ENCODE peak calls at places on chromosomes 12 and 14, in seven cellular contexts. One of them, this sample, is unnamed.

GRCh38 chr12:25829192-25829591 is 129.3 kb upstream of the RASSF8 start:
- DNase-seq in endothelial cell: no peak
- DNase-seq in RWPE2: no peak
- DNase-seq in epithelial cell of esophagus: peak
- DNase-seq in heart right ventricle: no peak
- DNase-seq in fibroblast of pulmonary artery: peak
- DNase-seq in foreskin fibroblast: peak
- DNase-seq in this sample: peak

GRCh38 chr12:113842699-113843098 is 123.4 kb downstream of the RBM19 start:
- DNase-seq in endothelial cell: no peak
- DNase-seq in RWPE2: no peak
- DNase-seq in epithelial cell of esophagus: no peak
- DNase-seq in heart right ventricle: no peak
- DNase-seq in fibroblast of pulmonary artery: no peak
- DNase-seq in foreskin fibroblast: no peak
- DNase-seq in this sample: no peak

GRCh38 chr12:93572712-93573551 is 457 bp downstream of the SOCS2 start:
- DNase-seq in endothelial cell: peak
- DNase-seq in RWPE2: peak
- DNase-seq in epithelial cell of esophagus: peak
- DNase-seq in heart right ventricle: peak
- DNase-seq in fibroblast of pulmonary artery: peak
- DNase-seq in foreskin fibroblast: peak
- DNase-seq in this sample: no peak

GRCh38 chr12:132168311-132169031 is 24.2 kb downstream of the NOC4L start:
- DNase-seq in endothelial cell: no peak
- DNase-seq in RWPE2: peak
- DNase-seq in epithelial cell of esophagus: no peak
- DNase-seq in heart right ventricle: peak
- DNase-seq in fibroblast of pulmonary artery: no peak
- DNase-seq in foreskin fibroblast: no peak
- DNase-seq in this sample: no peak

GRCh38 chr12:19739195-19739776 is 300.0 kb downstream of the AEBP2 start:
- DNase-seq in endothelial cell: peak
- DNase-seq in RWPE2: no peak
- DNase-seq in epithelial cell of esophagus: peak
- DNase-seq in heart right ventricle: no peak
- DNase-seq in fibroblast of pulmonary artery: peak
- DNase-seq in foreskin fibroblast: peak
- DNase-seq in this sample: peak

GRCh38 chr14:105393151-105393550 is 5.2 kb upstream of the TEX22 start:
- DNase-seq in endothelial cell: no peak
- DNase-seq in RWPE2: peak
- DNase-seq in epithelial cell of esophagus: no peak
- DNase-seq in heart right ventricle: no peak
- DNase-seq in fibroblast of pulmonary artery: no peak
- DNase-seq in foreskin fibroblast: no peak
- DNase-seq in this sample: no peak

GRCh38 chr14:55901281-55901680 is 216.9 kb upstream of the PELI2 start:
- DNase-seq in endothelial cell: no peak
- DNase-seq in RWPE2: no peak
- DNase-seq in epithelial cell of esophagus: no peak
- DNase-seq in heart right ventricle: no peak
- DNase-seq in fibroblast of pulmonary artery: no peak
- DNase-seq in foreskin fibroblast: no peak
- DNase-seq in this sample: no peak

GRCh38 chr12:129393357-129393937 is 510.4 kb downstream of the TMEM132D start:
- DNase-seq in endothelial cell: no peak
- DNase-seq in RWPE2: no peak
- DNase-seq in epithelial cell of esophagus: no peak
- DNase-seq in heart right ventricle: no peak
- DNase-seq in fibroblast of pulmonary artery: no peak
- DNase-seq in foreskin fibroblast: no peak
- DNase-seq in this sample: no peak

GRCh38 chr14:69749956-69750355 is 17.0 kb upstream of the SRSF5 start:
- DNase-seq in endothelial cell: no peak
- DNase-seq in RWPE2: no peak
- DNase-seq in epithelial cell of esophagus: no peak
- DNase-seq in heart right ventricle: no peak
- DNase-seq in fibroblast of pulmonary artery: no peak
- DNase-seq in foreskin fibroblast: no peak
- DNase-seq in this sample: no peak

GRCh38 chr12:132423251-132424117 is 66.5 kb upstream of the FBRSL1 start:
- DNase-seq in endothelial cell: no peak
- DNase-seq in RWPE2: no peak
- DNase-seq in epithelial cell of esophagus: no peak
- DNase-seq in heart right ventricle: no peak
- DNase-seq in fibroblast of pulmonary artery: no peak
- DNase-seq in foreskin fibroblast: no peak
- DNase-seq in this sample: peak

GRCh38 chr14:69610859-69611263 is 535 bp upstream of the SUSD6 start:
- DNase-seq in endothelial cell: no peak
- DNase-seq in RWPE2: no peak
- DNase-seq in epithelial cell of esophagus: no peak
- DNase-seq in heart right ventricle: no peak
- DNase-seq in fibroblast of pulmonary artery: peak
- DNase-seq in foreskin fibroblast: peak
- DNase-seq in this sample: peak

GRCh38 chr12:107929436-107929835 is 154.9 kb downstream of the ASCL4 start:
- DNase-seq in endothelial cell: no peak
- DNase-seq in RWPE2: no peak
- DNase-seq in epithelial cell of esophagus: peak
- DNase-seq in heart right ventricle: no peak
- DNase-seq in fibroblast of pulmonary artery: peak
- DNase-seq in foreskin fibroblast: no peak
- DNase-seq in this sample: peak

GRCh38 chr12:57887631-57888406 is 41.3 kb upstream of the CTDSP2 start:
- DNase-seq in endothelial cell: no peak
- DNase-seq in RWPE2: no peak
- DNase-seq in epithelial cell of esophagus: peak
- DNase-seq in heart right ventricle: no peak
- DNase-seq in fibroblast of pulmonary artery: peak
- DNase-seq in foreskin fibroblast: peak
- DNase-seq in this sample: peak

GRCh38 chr12:119512772-119513497 is 80.6 kb upstream of the TMEM233 start:
- DNase-seq in endothelial cell: peak
- DNase-seq in RWPE2: no peak
- DNase-seq in epithelial cell of esophagus: peak
- DNase-seq in heart right ventricle: no peak
- DNase-seq in fibroblast of pulmonary artery: peak
- DNase-seq in foreskin fibroblast: peak
- DNase-seq in this sample: peak

DNA sequence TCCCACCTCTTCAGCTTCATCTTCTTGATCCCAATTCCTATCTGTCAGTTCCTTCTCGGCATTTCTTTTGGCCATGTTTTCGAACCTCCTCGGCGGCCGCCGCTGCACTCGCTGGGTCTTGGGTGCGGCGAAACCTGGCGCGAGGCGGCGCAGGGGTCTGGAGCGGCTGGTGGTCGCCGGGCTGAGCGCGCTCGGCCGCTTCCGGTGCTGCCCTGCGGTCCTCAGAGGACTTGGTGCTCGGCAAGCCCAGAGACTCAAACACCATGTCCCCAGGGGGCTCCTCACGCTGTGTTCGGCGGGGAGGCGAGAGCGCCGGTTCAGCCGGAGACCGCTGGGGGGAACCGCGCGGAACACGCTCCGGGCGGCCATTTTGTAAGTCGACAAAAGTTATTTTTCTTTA is 51.8 kb downstream of the PPP1R36 start:
- DNase-seq in endothelial cell: no peak
- DNase-seq in RWPE2: no peak
- DNase-seq in epithelial cell of esophagus: no peak
- DNase-seq in heart right ventricle: no peak
- DNase-seq in fibroblast of pulmonary artery: no peak
- DNase-seq in foreskin fibroblast: peak
- DNase-seq in this sample: no peak
- TF ChIP-seq CTCF in endothelial cell: no peak
- TF ChIP-seq CTCF in RWPE2: no peak
- TF ChIP-seq CTCF in epithelial cell of esophagus: no peak
- TF ChIP-seq CTCF in heart right ventricle: no peak
- TF ChIP-seq CTCF in fibroblast of pulmonary artery: no peak
- TF ChIP-seq CTCF in foreskin fibroblast: no peak
- TF ChIP-seq CTCF in this sample: no peak

GRCh38 chr12:8553088-8553627 is 12.5 kb upstream of the CLEC4E start:
- DNase-seq in endothelial cell: no peak
- DNase-seq in RWPE2: no peak
- DNase-seq in epithelial cell of esophagus: no peak
- DNase-seq in heart right ventricle: no peak
- DNase-seq in fibroblast of pulmonary artery: no peak
- DNase-seq in foreskin fibroblast: no peak
- DNase-seq in this sample: no peak
- TF ChIP-seq CTCF in endothelial cell: no peak
- TF ChIP-seq CTCF in RWPE2: no peak
- TF ChIP-seq CTCF in epithelial cell of esophagus: no peak
- TF ChIP-seq CTCF in heart right ventricle: no peak
- TF ChIP-seq CTCF in fibroblast of pulmonary artery: no peak
- TF ChIP-seq CTCF in foreskin fibroblast: no peak
- TF ChIP-seq CTCF in this sample: no peak

DNA sequence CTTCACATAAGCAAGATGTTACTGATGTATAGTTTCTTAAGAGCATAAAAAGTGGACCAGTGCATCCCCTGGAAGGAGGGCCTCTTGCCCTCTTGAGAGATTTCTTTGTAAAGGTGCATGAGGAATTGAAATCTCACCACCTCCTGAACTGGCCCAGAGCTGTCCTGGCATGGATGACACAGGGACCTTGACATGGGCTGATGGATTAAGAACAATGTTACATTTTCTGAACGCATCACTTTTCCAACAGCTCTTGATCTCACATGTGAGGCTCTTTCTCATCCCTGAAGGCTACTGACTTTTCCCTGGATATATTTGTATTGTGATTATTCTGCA is 360.4 kb downstream of the RGS6 start:
- DNase-seq in endothelial cell: no peak
- DNase-seq in RWPE2: no peak
- DNase-seq in epithelial cell of esophagus: no peak
- DNase-seq in heart right ventricle: no peak
- DNase-seq in fibroblast of pulmonary artery: no peak
- DNase-seq in foreskin fibroblast: no peak
- DNase-seq in this sample: no peak
- TF ChIP-seq CTCF in endothelial cell: peak
- TF ChIP-seq CTCF in RWPE2: peak
- TF ChIP-seq CTCF in epithelial cell of esophagus: no peak
- TF ChIP-seq CTCF in heart right ventricle: no peak
- TF ChIP-seq CTCF in fibroblast of pulmonary artery: no peak
- TF ChIP-seq CTCF in foreskin fibroblast: no peak
- TF ChIP-seq CTCF in this sample: peak

DNA sequence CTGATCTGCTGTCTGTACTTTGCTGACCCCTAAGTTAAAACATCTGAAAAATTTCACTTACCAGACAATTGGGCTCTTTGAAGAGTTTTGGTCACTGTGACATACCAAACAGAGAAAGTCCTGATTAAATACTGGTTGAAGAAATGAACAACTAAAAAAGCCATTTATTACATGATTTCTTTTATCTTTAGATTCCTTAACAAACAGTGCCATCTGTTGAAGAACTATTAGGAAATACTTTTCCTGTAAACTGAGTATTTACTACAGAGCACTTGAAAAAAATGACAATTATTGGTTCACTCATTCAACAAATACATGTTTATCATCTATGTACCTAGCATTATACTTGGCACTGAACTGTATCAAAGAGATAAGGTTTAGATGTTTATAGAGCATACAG is 6.5 kb upstream of the WASHC4 start:
- DNase-seq in endothelial cell: no peak
- DNase-seq in RWPE2: no peak
- DNase-seq in epithelial cell of esophagus: no peak
- DNase-seq in heart right ventricle: no peak
- DNase-seq in fibroblast of pulmonary artery: peak
- DNase-seq in foreskin fibroblast: peak
- DNase-seq in this sample: no peak
- TF ChIP-seq CTCF in endothelial cell: no peak
- TF ChIP-seq CTCF in RWPE2: peak
- TF ChIP-seq CTCF in epithelial cell of esophagus: no peak
- TF ChIP-seq CTCF in heart right ventricle: no peak
- TF ChIP-seq CTCF in fibroblast of pulmonary artery: peak
- TF ChIP-seq CTCF in foreskin fibroblast: no peak
- TF ChIP-seq CTCF in this sample: peak

GRCh38 chr12:123856681-123857080 is 94.6 kb downstream of the DNAH10 start:
- DNase-seq in endothelial cell: no peak
- DNase-seq in RWPE2: no peak
- DNase-seq in epithelial cell of esophagus: no peak
- DNase-seq in heart right ventricle: no peak
- DNase-seq in fibroblast of pulmonary artery: no peak
- DNase-seq in foreskin fibroblast: no peak
- DNase-seq in this sample: no peak

GRCh38 chr12:123858176-123858575 is 96.1 kb downstream of the DNAH10 start:
- DNase-seq in endothelial cell: no peak
- DNase-seq in RWPE2: no peak
- DNase-seq in epithelial cell of esophagus: no peak
- DNase-seq in heart right ventricle: no peak
- DNase-seq in fibroblast of pulmonary artery: no peak
- DNase-seq in foreskin fibroblast: no peak
- DNase-seq in this sample: no peak

GRCh38 chr12:123860369-123860768 is 98.3 kb downstream of the DNAH10 start:
- DNase-seq in endothelial cell: no peak
- DNase-seq in RWPE2: no peak
- DNase-seq in epithelial cell of esophagus: no peak
- DNase-seq in heart right ventricle: no peak
- DNase-seq in fibroblast of pulmonary artery: peak
- DNase-seq in foreskin fibroblast: no peak
- DNase-seq in this sample: no peak

GRCh38 chr12:123861392-123861791 is 99.3 kb downstream of the DNAH10 start:
- DNase-seq in endothelial cell: no peak
- DNase-seq in RWPE2: peak
- DNase-seq in epithelial cell of esophagus: no peak
- DNase-seq in heart right ventricle: no peak
- DNase-seq in fibroblast of pulmonary artery: no peak
- DNase-seq in foreskin fibroblast: no peak
- DNase-seq in this sample: no peak

GRCh38 chr12:123859035-123859434 is 96.9 kb downstream of the DNAH10 start:
- DNase-seq in endothelial cell: peak
- DNase-seq in RWPE2: no peak
- DNase-seq in epithelial cell of esophagus: no peak
- DNase-seq in heart right ventricle: no peak
- DNase-seq in fibroblast of pulmonary artery: no peak
- DNase-seq in foreskin fibroblast: no peak
- DNase-seq in this sample: no peak
- TF ChIP-seq CTCF in endothelial cell: no peak
- TF ChIP-seq CTCF in RWPE2: no peak
- TF ChIP-seq CTCF in epithelial cell of esophagus: no peak
- TF ChIP-seq CTCF in heart right ventricle: no peak
- TF ChIP-seq CTCF in fibroblast of pulmonary artery: no peak
- TF ChIP-seq CTCF in foreskin fibroblast: no peak
- TF ChIP-seq CTCF in this sample: no peak

GRCh38 chr12:115353467-115353866 is 669.5 kb upstream of the TBX3 start:
- DNase-seq in endothelial cell: no peak
- DNase-seq in RWPE2: no peak
- DNase-seq in epithelial cell of esophagus: no peak
- DNase-seq in heart right ventricle: no peak
- DNase-seq in fibroblast of pulmonary artery: no peak
- DNase-seq in foreskin fibroblast: no peak
- DNase-seq in this sample: no peak
- TF ChIP-seq CTCF in endothelial cell: no peak
- TF ChIP-seq CTCF in RWPE2: no peak
- TF ChIP-seq CTCF in epithelial cell of esophagus: no peak
- TF ChIP-seq CTCF in heart right ventricle: no peak
- TF ChIP-seq CTCF in fibroblast of pulmonary artery: no peak
- TF ChIP-seq CTCF in foreskin fibroblast: no peak
- TF ChIP-seq CTCF in this sample: no peak

DNA sequence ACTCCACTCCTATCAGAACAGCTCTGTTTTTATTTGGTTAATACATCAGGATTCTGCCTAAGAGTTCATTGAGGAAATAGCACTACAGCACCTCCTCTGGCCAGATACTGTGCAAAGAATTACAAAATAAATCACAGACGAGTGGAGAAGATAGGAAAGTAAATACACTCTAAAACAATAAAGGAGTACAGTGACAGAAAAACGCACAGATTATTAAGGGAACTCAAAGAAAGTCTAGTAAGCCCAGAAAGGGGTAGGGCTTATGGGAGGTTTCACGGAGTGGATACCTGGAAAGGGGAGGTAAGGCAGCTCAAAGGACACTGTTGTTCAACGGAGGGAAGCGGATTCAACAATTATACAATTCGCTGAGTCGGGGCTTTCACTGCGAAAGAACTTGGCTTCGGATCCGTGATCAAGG is 5.5 kb downstream of the OR10AD1 start:
- DNase-seq in endothelial cell: no peak
- DNase-seq in RWPE2: no peak
- DNase-seq in epithelial cell of esophagus: peak
- DNase-seq in heart right ventricle: no peak
- DNase-seq in fibroblast of pulmonary artery: peak
- DNase-seq in foreskin fibroblast: peak
- DNase-seq in this sample: no peak
- TF ChIP-seq CTCF in endothelial cell: no peak
- TF ChIP-seq CTCF in RWPE2: peak
- TF ChIP-seq CTCF in epithelial cell of esophagus: peak
- TF ChIP-seq CTCF in heart right ventricle: no peak
- TF ChIP-seq CTCF in fibroblast of pulmonary artery: peak
- TF ChIP-seq CTCF in foreskin fibroblast: peak
- TF ChIP-seq CTCF in this sample: peak